ENCODE peak calls at places on chromosomes 16 and 17, in eight cellular contexts. One of them, this sample, is unnamed. For H3K4me1, the result is how much of the 10 kb centered on the place peaks cover.

GRCh38 chr17:21493993-21494392 is 117.8 kb downstream of the KCNJ12 start:
- DNase-seq in BE2C: no peak
- DNase-seq in A673: no peak
- DNase-seq in neuronal stem cell: no peak
- DNase-seq in CD4-positive, alpha-beta memory T cell: no peak
- DNase-seq in right lobe of liver: no peak
- DNase-seq in HCT116: no peak
- DNase-seq in ascending aorta: no peak
- DNase-seq in this sample: no peak

GRCh38 chr16:27982184-27982583 is 81.3 kb downstream of the GSG1L start:
- DNase-seq in BE2C: peak
- DNase-seq in A673: no peak
- DNase-seq in neuronal stem cell: no peak
- DNase-seq in CD4-positive, alpha-beta memory T cell: no peak
- DNase-seq in right lobe of liver: no peak
- DNase-seq in HCT116: peak
- DNase-seq in ascending aorta: no peak
- DNase-seq in this sample: no peak

GRCh38 chr17:12806630-12807029 is 17.3 kb downstream of the ARHGAP44 start:
- DNase-seq in BE2C: no peak
- DNase-seq in A673: no peak
- DNase-seq in neuronal stem cell: no peak
- DNase-seq in CD4-positive, alpha-beta memory T cell: no peak
- DNase-seq in right lobe of liver: no peak
- DNase-seq in HCT116: no peak
- DNase-seq in ascending aorta: no peak
- DNase-seq in this sample: no peak

GRCh38 chr17:29251969-29252866 is 5.6 kb downstream of the CRYBA1 start:
- DNase-seq in BE2C: no peak
- DNase-seq in A673: peak
- DNase-seq in neuronal stem cell: no peak
- DNase-seq in CD4-positive, alpha-beta memory T cell: peak
- DNase-seq in right lobe of liver: no peak
- DNase-seq in HCT116: no peak
- DNase-seq in ascending aorta: no peak
- DNase-seq in this sample: no peak

GRCh38 chr16:87392823-87393679 is 915 bp downstream of the MAP1LC3B start:
- DNase-seq in BE2C: peak
- DNase-seq in A673: peak
- DNase-seq in neuronal stem cell: peak
- DNase-seq in CD4-positive, alpha-beta memory T cell: peak
- DNase-seq in right lobe of liver: peak
- DNase-seq in HCT116: no peak
- DNase-seq in ascending aorta: no peak
- DNase-seq in this sample: no peak

GRCh38 chr17:75570772-75571171 is 16.8 kb upstream of the MYO15B start:
- DNase-seq in BE2C: no peak
- DNase-seq in A673: no peak
- DNase-seq in neuronal stem cell: no peak
- DNase-seq in CD4-positive, alpha-beta memory T cell: no peak
- DNase-seq in right lobe of liver: peak
- DNase-seq in HCT116: no peak
- DNase-seq in ascending aorta: no peak
- DNase-seq in this sample: no peak

GRCh38 chr16:22632621-22633020 is 121.9 kb downstream of the NPIPB5 start:
- DNase-seq in BE2C: no peak
- DNase-seq in A673: no peak
- DNase-seq in neuronal stem cell: no peak
- DNase-seq in CD4-positive, alpha-beta memory T cell: no peak
- DNase-seq in right lobe of liver: no peak
- DNase-seq in HCT116: no peak
- DNase-seq in ascending aorta: no peak
- DNase-seq in this sample: no peak

GRCh38 chr16:3266873-3267537 is 10.6 kb upstream of the MEFV start:
- DNase-seq in BE2C: peak
- DNase-seq in A673: peak
- DNase-seq in neuronal stem cell: no peak
- DNase-seq in CD4-positive, alpha-beta memory T cell: peak
- DNase-seq in right lobe of liver: no peak
- DNase-seq in HCT116: peak
- DNase-seq in ascending aorta: no peak
- DNase-seq in this sample: no peak

GRCh38 chr17:521561-522325 is 169.1 kb upstream of the RPH3AL start:
- DNase-seq in BE2C: no peak
- DNase-seq in A673: no peak
- DNase-seq in neuronal stem cell: no peak
- DNase-seq in CD4-positive, alpha-beta memory T cell: no peak
- DNase-seq in right lobe of liver: no peak
- DNase-seq in HCT116: no peak
- DNase-seq in ascending aorta: no peak
- DNase-seq in this sample: no peak

GRCh38 chr17:11598274-11599221 is at the start of gene DNAH9:
- DNase-seq in BE2C: peak
- DNase-seq in A673: peak
- DNase-seq in neuronal stem cell: peak
- DNase-seq in CD4-positive, alpha-beta memory T cell: no peak
- DNase-seq in right lobe of liver: peak
- DNase-seq in HCT116: no peak
- DNase-seq in ascending aorta: peak
- DNase-seq in this sample: peak

GRCh38 chr17:80791758-80792284 is 199.8 kb upstream of the CHMP6 start:
- DNase-seq in BE2C: no peak
- DNase-seq in A673: peak
- DNase-seq in neuronal stem cell: no peak
- DNase-seq in CD4-positive, alpha-beta memory T cell: peak
- DNase-seq in right lobe of liver: no peak
- DNase-seq in HCT116: peak
- DNase-seq in ascending aorta: peak
- DNase-seq in this sample: peak

GRCh38 chr17:39484178-39484577 is 22.9 kb downstream of the CDK12 start:
- DNase-seq in BE2C: no peak
- DNase-seq in A673: no peak
- DNase-seq in neuronal stem cell: no peak
- DNase-seq in CD4-positive, alpha-beta memory T cell: no peak
- DNase-seq in right lobe of liver: no peak
- DNase-seq in HCT116: no peak
- DNase-seq in ascending aorta: no peak
- DNase-seq in this sample: no peak

GRCh38 chr17:47720754-47721533 is 12.1 kb upstream of the TBX21 start:
- DNase-seq in BE2C: peak
- DNase-seq in A673: peak
- DNase-seq in neuronal stem cell: no peak
- DNase-seq in CD4-positive, alpha-beta memory T cell: peak
- DNase-seq in right lobe of liver: no peak
- DNase-seq in HCT116: peak
- DNase-seq in ascending aorta: no peak
- DNase-seq in this sample: no peak

GRCh38 chr17:40958086-40958953 is 8.4 kb downstream of the KRT39 start:
- DNase-seq in BE2C: no peak
- DNase-seq in A673: no peak
- DNase-seq in neuronal stem cell: no peak
- DNase-seq in CD4-positive, alpha-beta memory T cell: no peak
- DNase-seq in right lobe of liver: no peak
- DNase-seq in HCT116: no peak
- DNase-seq in ascending aorta: no peak
- DNase-seq in this sample: no peak

GRCh38 chr16:49462989-49463371 is 89.4 kb downstream of the C16orf78 start:
- DNase-seq in BE2C: no peak
- DNase-seq in A673: no peak
- DNase-seq in neuronal stem cell: no peak
- DNase-seq in CD4-positive, alpha-beta memory T cell: no peak
- DNase-seq in right lobe of liver: no peak
- DNase-seq in HCT116: no peak
- DNase-seq in ascending aorta: no peak
- DNase-seq in this sample: no peak

GRCh38 chr16:71628810-71629209 is 2.8 kb downstream of the MARVELD3 start:
- DNase-seq in BE2C: no peak
- DNase-seq in A673: peak
- DNase-seq in neuronal stem cell: no peak
- DNase-seq in CD4-positive, alpha-beta memory T cell: no peak
- DNase-seq in right lobe of liver: no peak
- DNase-seq in HCT116: no peak
- DNase-seq in ascending aorta: no peak
- DNase-seq in this sample: no peak

GRCh38 chr16:54015147-54015546 is 271.4 kb downstream of the IRX3 start:
- DNase-seq in BE2C: no peak
- DNase-seq in A673: no peak
- DNase-seq in neuronal stem cell: no peak
- DNase-seq in CD4-positive, alpha-beta memory T cell: no peak
- DNase-seq in right lobe of liver: no peak
- DNase-seq in HCT116: no peak
- DNase-seq in ascending aorta: no peak
- DNase-seq in this sample: no peak

DNA sequence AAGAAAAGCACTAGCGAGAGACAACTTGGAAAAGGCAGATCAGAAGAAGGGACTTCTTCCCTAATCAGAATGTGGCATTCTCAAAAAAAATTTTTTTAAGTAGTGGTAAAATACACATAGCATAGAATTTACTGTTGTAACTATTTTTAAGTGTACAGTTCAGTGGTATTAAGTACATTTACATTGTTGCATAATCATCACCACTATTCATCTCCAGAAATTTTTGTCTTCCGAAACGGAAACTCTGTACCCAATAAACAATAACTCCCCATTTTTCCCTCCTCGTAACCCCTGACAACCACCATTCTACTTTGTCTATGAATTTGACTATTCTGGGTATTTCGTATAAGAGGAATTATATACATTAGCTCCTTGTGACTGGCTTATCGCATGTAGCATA is 18.9 kb downstream of the METTL9 start:
- DNase-seq in BE2C: no peak
- DNase-seq in A673: peak
- DNase-seq in neuronal stem cell: no peak
- DNase-seq in CD4-positive, alpha-beta memory T cell: no peak
- DNase-seq in right lobe of liver: no peak
- DNase-seq in HCT116: no peak
- DNase-seq in ascending aorta: no peak
- DNase-seq in this sample: no peak
- H3K4me1 ChIP-seq in BE2C: under half
- H3K4me1 ChIP-seq in A673: under half
- H3K4me1 ChIP-seq in neuronal stem cell: under half
- H3K4me1 ChIP-seq in CD4-positive, alpha-beta memory T cell: under half
- H3K4me1 ChIP-seq in right lobe of liver: under half
- H3K4me1 ChIP-seq in HCT116: under half
- H3K4me1 ChIP-seq in ascending aorta: under half
- H3K4me1 ChIP-seq in this sample: under half

DNA sequence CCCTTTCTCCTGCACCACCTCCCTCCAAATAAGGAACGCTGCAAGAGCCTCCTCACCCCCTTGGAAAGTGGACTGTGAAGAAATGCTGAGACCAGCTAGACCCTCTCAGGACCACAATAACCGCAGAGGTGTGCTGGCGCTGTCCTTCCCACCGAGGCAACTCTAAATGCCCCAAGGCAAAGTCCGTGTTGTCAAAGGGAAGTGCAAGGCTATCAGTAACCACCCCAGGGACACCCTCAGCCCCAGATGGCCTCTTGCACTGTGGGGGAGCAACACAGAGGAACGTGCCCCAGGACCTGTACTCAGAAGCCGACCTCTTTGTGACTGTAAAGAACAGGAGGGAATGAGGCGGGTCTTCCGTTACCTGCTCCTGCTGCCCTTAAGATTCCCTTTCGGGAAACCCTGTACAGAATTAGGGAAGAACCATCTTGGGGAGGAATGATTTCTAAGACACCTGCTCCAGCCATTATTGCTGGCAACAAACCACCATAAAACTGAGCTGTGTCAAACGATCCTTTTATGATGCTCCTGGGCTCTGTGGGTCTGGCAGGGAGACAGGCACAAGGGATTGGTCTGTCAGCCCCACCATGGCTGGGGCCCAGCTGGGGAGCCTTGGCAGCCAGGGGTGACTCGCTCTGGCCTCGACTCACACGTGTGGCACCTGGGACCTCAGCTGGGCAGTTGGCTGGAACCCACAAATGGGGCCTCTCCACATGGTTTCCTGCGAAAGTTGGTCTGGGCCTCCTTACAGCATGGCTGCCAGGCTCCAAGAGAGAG is 14.6 kb upstream of the MED9 start:
- DNase-seq in BE2C: peak
- DNase-seq in A673: no peak
- DNase-seq in neuronal stem cell: no peak
- DNase-seq in CD4-positive, alpha-beta memory T cell: no peak
- DNase-seq in right lobe of liver: no peak
- DNase-seq in HCT116: no peak
- DNase-seq in ascending aorta: no peak
- DNase-seq in this sample: no peak
- H3K4me1 ChIP-seq in BE2C: under half
- H3K4me1 ChIP-seq in A673: under half
- H3K4me1 ChIP-seq in neuronal stem cell: under half
- H3K4me1 ChIP-seq in CD4-positive, alpha-beta memory T cell: under half
- H3K4me1 ChIP-seq in right lobe of liver: under half
- H3K4me1 ChIP-seq in HCT116: under half
- H3K4me1 ChIP-seq in ascending aorta: under half
- H3K4me1 ChIP-seq in this sample: under half

GRCh38 chr17:42389135-42389417 is 834 bp upstream of the STAT3 start:
- DNase-seq in BE2C: no peak
- DNase-seq in A673: no peak
- DNase-seq in neuronal stem cell: no peak
- DNase-seq in CD4-positive, alpha-beta memory T cell: no peak
- DNase-seq in right lobe of liver: no peak
- DNase-seq in HCT116: no peak
- DNase-seq in ascending aorta: no peak
- DNase-seq in this sample: no peak
- H3K4me1 ChIP-seq in BE2C: under half
- H3K4me1 ChIP-seq in A673: under half
- H3K4me1 ChIP-seq in neuronal stem cell: under half
- H3K4me1 ChIP-seq in CD4-positive, alpha-beta memory T cell: under half
- H3K4me1 ChIP-seq in right lobe of liver: under half
- H3K4me1 ChIP-seq in HCT116: under half
- H3K4me1 ChIP-seq in ascending aorta: under half
- H3K4me1 ChIP-seq in this sample: under half

GRCh38 chr16:57813466-57813865 is 11.2 kb upstream of the KIFC3 start:
- DNase-seq in BE2C: no peak
- DNase-seq in A673: no peak
- DNase-seq in neuronal stem cell: no peak
- DNase-seq in CD4-positive, alpha-beta memory T cell: no peak
- DNase-seq in right lobe of liver: no peak
- DNase-seq in HCT116: no peak
- DNase-seq in ascending aorta: no peak
- DNase-seq in this sample: no peak
- H3K4me1 ChIP-seq in BE2C: under half
- H3K4me1 ChIP-seq in A673: under half
- H3K4me1 ChIP-seq in neuronal stem cell: under half
- H3K4me1 ChIP-seq in CD4-positive, alpha-beta memory T cell: under half
- H3K4me1 ChIP-seq in right lobe of liver: under half
- H3K4me1 ChIP-seq in HCT116: half or more
- H3K4me1 ChIP-seq in ascending aorta: under half
- H3K4me1 ChIP-seq in this sample: under half

This sample was measured in thoracic aorta.